ENCODE peak calls at places on chromosomes 7 and 10, in four cellular contexts. X, P, L and I are unnamed samples. For H3K27me3 and H3K4me1, the result is how much of the 10 kb centered on the place peaks cover.

GRCh38 chr10:70378122-70378521 is 4.3 kb downstream of the LRRC20 start:
- DNase-seq in X (no peak), L (no peak), P (peak), I (no peak)

GRCh38 chr10:121947931-121948330 is 20.1 kb upstream of the ATE1 start:
- DNase-seq in P (no peak), X (no peak), L (no peak), I (no peak)

GRCh38 chr10:37478381-37478780 is 353.0 kb downstream of the ANKRD30A start:
- DNase-seq in L (no peak), X (no peak), P (no peak), I (no peak)

GRCh38 chr7:95324396-95324795 is at the start of gene PON1:
- DNase-seq in L (no peak), X (peak), P (no peak), I (no peak)

GRCh38 chr7:112192236-112193154 is 13.7 kb downstream of the DOCK4 start:
- DNase-seq in P (peak), L (no peak), X (no peak), I (peak)

GRCh38 chr10:8045728-8046494 is 8.6 kb upstream of the GATA3 start:
- DNase-seq in X (no peak), P (no peak), L (no peak), I (no peak)

GRCh38 chr10:125514206-125515162 is 168.5 kb downstream of the TEX36 start:
- DNase-seq in X (no peak), P (no peak), L (no peak), I (no peak)

GRCh38 chr7:36119005-36119711 is 33.9 kb upstream of the EEPD1 start:
- DNase-seq in L (no peak), X (no peak), P (peak), I (no peak)

GRCh38 chr7:22208806-22209205 is 148.1 kb downstream of the RAPGEF5 start:
- DNase-seq in L (no peak), P (no peak), X (no peak), I (no peak)

GRCh38 chr10:97095701-97096300 is 90.0 kb downstream of the SLIT1 start:
- DNase-seq in L (no peak), X (no peak), P (no peak), I (no peak)

GRCh38 chr10:77601488-77601887 is 36.1 kb downstream of the KCNMA1 start:
- DNase-seq in P (no peak), X (peak), L (no peak), I (no peak)

GRCh38 chr10:130160775-130161174 is 24.6 kb downstream of the GLRX3 start:
- DNase-seq in L (no peak), X (no peak), P (no peak), I (no peak)

GRCh38 chr7:3710531-3710930 is 409.5 kb downstream of the SDK1 start:
- DNase-seq in X (no peak), L (no peak), P (no peak), I (no peak)

GRCh38 chr10:93160829-93161228 is 87.1 kb downstream of the CYP26A1 start:
- DNase-seq in L (peak), P (peak), X (no peak), I (peak)

GRCh38 chr7:64465551-64465950 is 97.3 kb downstream of the ZNF680 start:
- DNase-seq in L (no peak), X (no peak), P (no peak), I (no peak)

GRCh38 chr7:150417863-150418262 is 32.6 kb upstream of the GIMAP8 start:
- DNase-seq in L (no peak), P (no peak), X (no peak), I (no peak)

GRCh38 chr10:11282156-11282555 is 264.5 kb downstream of the CELF2 start:
- DNase-seq in P (no peak), X (no peak), L (no peak), I (no peak)

GRCh38 chr7:4102231-4102841 is 579.8 kb upstream of the FOXK1 start:
- DNase-seq in X (no peak), P (no peak), L (no peak), I (no peak)

GRCh38 chr10:132395704-132396494 is 1.1 kb upstream of the PWWP2B start:
- DNase-seq in P (peak), X (peak), L (peak), I (peak)

GRCh38 chr7:159151231-159151630 is 6.6 kb upstream of the VIPR2 start:
- DNase-seq in L (no peak), X (no peak), P (no peak), I (no peak)

GRCh38 chr7:16278167-16278787 is 143.1 kb downstream of the CRPPA start:
- DNase-seq in X (no peak), L (no peak), P (no peak), I (no peak)

GRCh38 chr7:46369933-46370654 is 449.0 kb upstream of the IGFBP3 start:
- DNase-seq in X (no peak), P (peak), L (no peak), I (no peak)

GRCh38 chr10:62380002-62380401 is 5.8 kb downstream of the ZNF365 start:
- DNase-seq in P (peak), X (no peak), L (no peak), I (no peak)

GRCh38 chr7:28410628-28411578 is 1.4 kb upstream of the CREB5 start:
- DNase-seq in L (peak), X (no peak), P (peak), I (peak)
- H3K27me3 ChIP-seq in L (under half), X (under half), P (half or more), I (under half)

GRCh38 chr10:572066-572465 is 117.4 kb downstream of the DIP2C start:
- DNase-seq in L (peak), X (no peak), P (no peak), I (no peak)

GRCh38 chr10:570631-571565 is 118.6 kb downstream of the DIP2C start:
- DNase-seq in X (no peak), P (no peak), L (peak), I (no peak)

GRCh38 chr10:571643-572042 is 117.8 kb downstream of the DIP2C start:
- DNase-seq in L (peak), X (no peak), P (peak), I (no peak)

GRCh38 chr10:569961-570630 is 119.4 kb downstream of the DIP2C start:
- DNase-seq in X (no peak), L (no peak), P (no peak), I (no peak)

DNA sequence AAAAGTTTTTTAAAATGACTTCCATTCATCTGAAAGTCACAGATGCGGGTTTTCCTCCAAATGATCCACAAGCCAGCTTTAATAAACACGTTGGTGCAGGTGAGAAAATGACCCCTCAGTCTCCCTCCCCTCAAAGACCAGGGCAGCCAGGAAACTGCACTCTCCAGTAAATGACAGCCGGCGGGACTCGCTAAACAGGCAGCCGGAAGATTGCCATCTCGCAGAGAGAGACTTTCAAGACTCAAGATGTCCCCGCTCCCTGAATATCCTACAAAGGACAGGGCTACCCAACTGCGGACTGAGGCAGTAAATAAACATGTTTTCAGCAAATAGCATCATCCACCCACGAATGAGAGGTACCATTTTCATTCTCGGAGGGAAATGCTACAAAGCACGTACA is 116.8 kb downstream of the DIP2C start:
- DNase-seq in X (no peak), P (no peak), L (no peak), I (no peak)
- H3K27ac ChIP-seq in X (no peak), P (no peak), L (no peak), I (no peak)

GRCh38 chr10:31752167-31752566 is 176.5 kb downstream of the ARHGAP12 start:
- DNase-seq in X (no peak), P (no peak), L (no peak), I (no peak)
- H3K4me1 ChIP-seq in X (under half), P (under half), L (under half), I (under half)

GRCh38 chr10:112912441-112912911 is 37.6 kb upstream of the TCF7L2 start:
- DNase-seq in L (no peak), X (no peak), P (peak), I (no peak)

GRCh38 chr10:112914288-112914952 is 35.6 kb upstream of the TCF7L2 start:
- DNase-seq in L (no peak), P (no peak), X (no peak), I (no peak)

GRCh38 chr10:112913255-112913654 is 36.8 kb upstream of the TCF7L2 start:
- DNase-seq in L (no peak), X (no peak), P (no peak), I (no peak)

GRCh38 chr10:112915590-112916572 is 34.2 kb upstream of the TCF7L2 start:
- DNase-seq in P (no peak), X (peak), L (no peak), I (no peak)

DNA sequence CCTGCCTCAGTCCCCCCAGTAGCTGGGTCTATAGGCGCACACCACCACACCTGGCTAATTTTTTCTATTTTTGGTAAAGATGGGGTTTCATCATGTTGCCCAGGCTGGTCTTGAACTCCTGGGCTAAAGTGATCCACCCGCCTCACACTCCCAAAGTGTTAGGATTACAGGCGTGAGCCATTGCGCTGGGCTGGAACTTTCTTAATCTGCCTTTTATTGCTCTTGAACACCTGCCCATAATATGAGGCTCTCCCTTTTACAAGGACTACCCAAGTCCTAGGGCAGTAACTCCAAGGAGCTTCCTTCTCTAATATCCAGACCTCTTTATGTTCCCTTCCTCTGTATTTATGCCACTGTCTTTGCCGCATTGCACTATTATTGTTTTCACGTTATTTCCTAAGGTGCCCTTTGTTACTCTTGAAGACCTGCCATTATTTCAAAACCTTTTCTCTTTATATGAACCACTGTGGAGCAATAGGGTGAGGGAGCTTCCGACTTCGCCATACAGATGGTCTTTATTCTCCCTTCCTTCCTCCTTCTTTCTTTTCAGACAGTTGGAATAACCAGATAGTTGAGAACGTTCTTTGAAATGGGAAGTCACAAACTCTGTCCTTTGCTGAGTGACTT is 36.3 kb upstream of the TCF7L2 start:
- DNase-seq in X (no peak), L (no peak), P (no peak), I (no peak)
- H3K27me3 ChIP-seq in X (under half), L (under half), P (under half), I (under half)